ENCODE peak calls at places on chromosomes 3 and 15, in nine cellular contexts. One of them, this sample, is unnamed.

GRCh38 chr15:39587291-39587909 is 6.5 kb downstream of the THBS1 start:
- DNase-seq in uterus: no peak
- DNase-seq in glutamatergic neuron: no peak
- DNase-seq in choroid plexus epithelial cell: no peak
- DNase-seq in A549: no peak
- DNase-seq in AG09319: peak; percentile 63
- DNase-seq in GM13976: no peak
- DNase-seq in endothelial cell: no peak
- DNase-seq in fibroblast of mammary gland: peak; percentile 17
- DNase-seq in this sample: peak; percentile 11

GRCh38 chr3:126780666-126781065 is 76.6 kb downstream of the CHCHD6 start:
- DNase-seq in A549: no peak
- DNase-seq in GM13976: no peak
- DNase-seq in uterus: no peak
- DNase-seq in fibroblast of mammary gland: no peak
- DNase-seq in AG09319: no peak
- DNase-seq in choroid plexus epithelial cell: no peak
- DNase-seq in glutamatergic neuron: no peak
- DNase-seq in endothelial cell: no peak
- DNase-seq in this sample: no peak

GRCh38 chr15:80180986-80181385 is 28.2 kb downstream of the FAH start:
- DNase-seq in GM13976: no peak
- DNase-seq in choroid plexus epithelial cell: no peak
- DNase-seq in A549: no peak
- DNase-seq in uterus: no peak
- DNase-seq in glutamatergic neuron: no peak
- DNase-seq in fibroblast of mammary gland: no peak
- DNase-seq in AG09319: no peak
- DNase-seq in endothelial cell: no peak
- DNase-seq in this sample: no peak

GRCh38 chr15:66730168-66731014 is 28.4 kb downstream of the SMAD6 start:
- DNase-seq in choroid plexus epithelial cell: no peak
- DNase-seq in uterus: no peak
- DNase-seq in fibroblast of mammary gland: peak; percentile 75
- DNase-seq in A549: peak; percentile 48
- DNase-seq in AG09319: no peak
- DNase-seq in endothelial cell: no peak
- DNase-seq in GM13976: no peak
- DNase-seq in glutamatergic neuron: no peak
- DNase-seq in this sample: no peak

GRCh38 chr15:54990793-54991192 is 205.9 kb downstream of the RSL24D1 start:
- DNase-seq in choroid plexus epithelial cell: no peak
- DNase-seq in AG09319: no peak
- DNase-seq in A549: no peak
- DNase-seq in GM13976: no peak
- DNase-seq in endothelial cell: no peak
- DNase-seq in uterus: no peak
- DNase-seq in fibroblast of mammary gland: no peak
- DNase-seq in glutamatergic neuron: peak; percentile 42
- DNase-seq in this sample: no peak

GRCh38 chr15:94412979-94413741 is 181.8 kb downstream of the MCTP2 start:
- DNase-seq in endothelial cell: peak; percentile 16
- DNase-seq in AG09319: no peak
- DNase-seq in uterus: no peak
- DNase-seq in fibroblast of mammary gland: peak; percentile 35
- DNase-seq in A549: peak; percentile 29
- DNase-seq in choroid plexus epithelial cell: peak; percentile 59
- DNase-seq in GM13976: no peak
- DNase-seq in glutamatergic neuron: no peak
- DNase-seq in this sample: no peak

GRCh38 chr3:12679468-12679867 is 15.6 kb upstream of the RAF1 start:
- DNase-seq in fibroblast of mammary gland: peak; percentile 56
- DNase-seq in GM13976: no peak
- DNase-seq in choroid plexus epithelial cell: peak; percentile 89
- DNase-seq in uterus: no peak
- DNase-seq in A549: peak; percentile 89
- DNase-seq in endothelial cell: no peak
- DNase-seq in AG09319: peak; percentile 46
- DNase-seq in glutamatergic neuron: no peak
- DNase-seq in this sample: no peak

GRCh38 chr3:102599819-102600576 is 165.2 kb downstream of the ZPLD1 start:
- DNase-seq in glutamatergic neuron: no peak
- DNase-seq in endothelial cell: no peak
- DNase-seq in AG09319: no peak
- DNase-seq in choroid plexus epithelial cell: no peak
- DNase-seq in fibroblast of mammary gland: no peak
- DNase-seq in A549: no peak
- DNase-seq in uterus: no peak
- DNase-seq in GM13976: no peak
- DNase-seq in this sample: no peak

GRCh38 chr3:66140763-66141372 is 79.9 kb upstream of the SLC25A26 start:
- DNase-seq in fibroblast of mammary gland: no peak
- DNase-seq in endothelial cell: no peak
- DNase-seq in uterus: no peak
- DNase-seq in AG09319: peak; percentile 18
- DNase-seq in choroid plexus epithelial cell: no peak
- DNase-seq in glutamatergic neuron: no peak
- DNase-seq in A549: no peak
- DNase-seq in GM13976: no peak
- DNase-seq in this sample: no peak

GRCh38 chr3:31137718-31138465 is 243.4 kb upstream of the GADL1 start:
- DNase-seq in A549: no peak
- DNase-seq in choroid plexus epithelial cell: no peak
- DNase-seq in AG09319: no peak
- DNase-seq in glutamatergic neuron: no peak
- DNase-seq in GM13976: no peak
- DNase-seq in fibroblast of mammary gland: no peak
- DNase-seq in endothelial cell: no peak
- DNase-seq in uterus: no peak
- DNase-seq in this sample: no peak

GRCh38 chr3:73164622-73165021 is 103.2 kb downstream of the EBLN2 start:
- DNase-seq in AG09319: no peak
- DNase-seq in A549: no peak
- DNase-seq in fibroblast of mammary gland: no peak
- DNase-seq in GM13976: no peak
- DNase-seq in endothelial cell: no peak
- DNase-seq in choroid plexus epithelial cell: no peak
- DNase-seq in uterus: no peak
- DNase-seq in glutamatergic neuron: no peak
- DNase-seq in this sample: no peak

GRCh38 chr15:89177633-89178306 is 43.6 kb downstream of the RLBP1 start:
- DNase-seq in choroid plexus epithelial cell: peak; percentile 91
- DNase-seq in A549: peak; percentile 82
- DNase-seq in endothelial cell: peak; percentile 61
- DNase-seq in glutamatergic neuron: peak; percentile 65
- DNase-seq in AG09319: peak; percentile 54
- DNase-seq in uterus: peak; percentile 70
- DNase-seq in GM13976: peak; percentile 63
- DNase-seq in fibroblast of mammary gland: peak; percentile 79
- DNase-seq in this sample: peak; percentile 31

GRCh38 chr3:67489816-67490215 is 164.6 kb downstream of the SUCLG2 start:
- DNase-seq in choroid plexus epithelial cell: peak; percentile 42
- DNase-seq in endothelial cell: no peak
- DNase-seq in glutamatergic neuron: no peak
- DNase-seq in GM13976: no peak
- DNase-seq in AG09319: peak; percentile 39
- DNase-seq in A549: no peak
- DNase-seq in fibroblast of mammary gland: no peak
- DNase-seq in uterus: no peak
- DNase-seq in this sample: no peak

GRCh38 chr3:85780806-85781205 is 822.0 kb downstream of the CADM2 start:
- DNase-seq in choroid plexus epithelial cell: no peak
- DNase-seq in glutamatergic neuron: peak; percentile 82
- DNase-seq in GM13976: no peak
- DNase-seq in AG09319: no peak
- DNase-seq in fibroblast of mammary gland: no peak
- DNase-seq in endothelial cell: no peak
- DNase-seq in A549: no peak
- DNase-seq in uterus: no peak
- DNase-seq in this sample: no peak

GRCh38 chr15:29458361-29458760 is 188.7 kb upstream of the NSMCE3 start:
- DNase-seq in A549: no peak
- DNase-seq in choroid plexus epithelial cell: no peak
- DNase-seq in AG09319: no peak
- DNase-seq in uterus: no peak
- DNase-seq in endothelial cell: no peak
- DNase-seq in glutamatergic neuron: no peak
- DNase-seq in fibroblast of mammary gland: no peak
- DNase-seq in GM13976: no peak
- DNase-seq in this sample: no peak

GRCh38 chr15:30073915-30074314 is 8.8 kb upstream of the GOLGA8J start:
- DNase-seq in glutamatergic neuron: no peak
- DNase-seq in A549: no peak
- DNase-seq in endothelial cell: no peak
- DNase-seq in uterus: no peak
- DNase-seq in AG09319: no peak
- DNase-seq in choroid plexus epithelial cell: no peak
- DNase-seq in GM13976: no peak
- DNase-seq in fibroblast of mammary gland: no peak
- DNase-seq in this sample: no peak

GRCh38 chr15:81069356-81069755 is 64.7 kb upstream of the CFAP161 start:
- DNase-seq in A549: no peak
- DNase-seq in fibroblast of mammary gland: no peak
- DNase-seq in uterus: no peak
- DNase-seq in glutamatergic neuron: no peak
- DNase-seq in choroid plexus epithelial cell: no peak
- DNase-seq in GM13976: no peak
- DNase-seq in endothelial cell: no peak
- DNase-seq in AG09319: no peak
- DNase-seq in this sample: no peak

GRCh38 chr15:60605879-60606304 is 127.0 kb upstream of the ICE2 start:
- DNase-seq in GM13976: no peak
- DNase-seq in glutamatergic neuron: no peak
- DNase-seq in choroid plexus epithelial cell: peak; percentile 77
- DNase-seq in A549: no peak
- DNase-seq in fibroblast of mammary gland: peak; percentile 89
- DNase-seq in uterus: no peak
- DNase-seq in AG09319: peak; percentile 54
- DNase-seq in endothelial cell: peak; percentile 40
- DNase-seq in this sample: peak; percentile 48

DNA sequence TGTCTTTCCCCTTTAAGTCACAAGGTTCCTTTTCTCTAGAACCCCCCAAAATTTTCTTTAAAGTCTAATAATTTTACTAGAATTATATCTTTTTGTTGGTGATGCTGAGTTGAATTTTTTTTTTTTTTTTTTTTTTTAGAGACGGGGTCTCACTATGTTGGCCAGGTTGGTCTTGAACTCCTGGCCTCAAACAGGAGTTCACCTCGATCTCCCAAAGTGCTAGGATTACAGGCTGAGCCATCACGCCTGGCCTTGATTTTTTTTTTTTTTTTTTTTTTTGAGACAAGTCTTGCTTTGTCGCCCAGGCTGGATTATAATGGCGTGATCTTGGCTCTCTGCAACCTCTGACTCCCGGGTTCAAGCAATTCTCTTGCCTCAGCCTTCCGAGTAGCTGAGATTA is 12.2 kb downstream of the SEC13 start:
- DNase-seq in uterus: no peak
- DNase-seq in endothelial cell: no peak
- DNase-seq in choroid plexus epithelial cell: no peak
- DNase-seq in GM13976: no peak
- DNase-seq in A549: no peak
- DNase-seq in glutamatergic neuron: no peak
- DNase-seq in fibroblast of mammary gland: no peak
- DNase-seq in AG09319: no peak
- DNase-seq in this sample: no peak
- TF ChIP-seq CTCF in uterus: no peak
- TF ChIP-seq CTCF in endothelial cell: no peak
- TF ChIP-seq CTCF in choroid plexus epithelial cell: no peak
- TF ChIP-seq CTCF in GM13976: no peak
- TF ChIP-seq CTCF in A549: no peak
- TF ChIP-seq CTCF in glutamatergic neuron: no peak
- TF ChIP-seq CTCF in fibroblast of mammary gland: no peak
- TF ChIP-seq CTCF in AG09319: no peak
- TF ChIP-seq CTCF in this sample: no peak

DNA sequence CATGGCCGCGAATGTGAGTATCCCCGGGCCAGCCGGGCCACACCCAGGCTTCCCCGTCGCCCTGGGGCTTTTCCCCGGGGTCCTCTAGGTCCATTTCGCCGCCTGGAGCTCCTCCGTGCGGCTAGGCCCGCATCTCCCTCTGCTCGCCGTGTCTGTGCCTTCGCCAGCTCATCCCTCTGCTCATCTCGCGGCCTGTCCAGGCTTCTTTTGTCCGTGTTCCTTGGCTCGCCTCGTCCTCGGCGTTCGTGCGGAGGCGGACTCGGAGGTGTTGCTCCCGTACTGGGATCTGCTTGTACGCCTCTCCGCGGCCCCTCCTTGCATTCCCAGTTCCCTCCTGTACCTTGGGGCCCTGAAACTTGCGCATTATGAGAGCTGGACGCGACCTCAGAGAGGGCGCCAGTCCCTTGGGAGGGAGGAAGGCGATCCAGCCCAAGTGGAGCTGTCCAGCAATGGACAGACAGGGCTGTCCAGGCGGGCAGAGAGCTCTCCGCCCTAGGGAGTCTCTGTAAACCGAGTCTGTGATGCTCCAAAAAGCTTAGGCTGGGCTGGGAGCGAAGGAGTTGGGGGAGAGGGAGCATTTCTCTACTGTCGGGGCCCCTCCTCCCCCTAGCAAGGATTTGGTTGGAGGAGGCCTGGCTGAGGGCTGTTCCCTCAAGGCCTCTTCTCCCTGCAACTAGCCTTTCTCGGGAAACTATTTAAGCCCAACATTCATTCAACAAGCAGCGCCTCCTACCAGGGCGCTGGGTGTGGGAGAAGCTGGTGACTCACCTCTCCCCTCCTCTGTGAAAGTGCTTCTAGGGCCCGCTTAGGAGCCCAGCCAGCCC is 553 bp downstream of the TMEM43 start:
- DNase-seq in fibroblast of mammary gland: peak; percentile 96
- DNase-seq in AG09319: peak; percentile 85
- DNase-seq in glutamatergic neuron: peak; percentile 36
- DNase-seq in A549: peak; percentile 83
- DNase-seq in endothelial cell: peak; percentile 58
- DNase-seq in uterus: peak; percentile 81
- DNase-seq in choroid plexus epithelial cell: peak; percentile 95
- DNase-seq in GM13976: no peak
- DNase-seq in this sample: peak; percentile 82
- TF ChIP-seq CTCF in fibroblast of mammary gland: peak; percentile 23
- TF ChIP-seq CTCF in AG09319: peak; percentile 13
- TF ChIP-seq CTCF in glutamatergic neuron: no peak
- TF ChIP-seq CTCF in A549: no peak
- TF ChIP-seq CTCF in endothelial cell: no peak
- TF ChIP-seq CTCF in uterus: no peak
- TF ChIP-seq CTCF in choroid plexus epithelial cell: peak; percentile 42
- TF ChIP-seq CTCF in GM13976: no peak
- TF ChIP-seq CTCF in this sample: no peak

GRCh38 chr3:178434206-178434805 is 101.9 kb upstream of the KCNMB2 start:
- DNase-seq in GM13976: no peak
- DNase-seq in uterus: no peak
- DNase-seq in endothelial cell: no peak
- DNase-seq in A549: peak; percentile 1
- DNase-seq in choroid plexus epithelial cell: peak; percentile 40
- DNase-seq in AG09319: no peak
- DNase-seq in fibroblast of mammary gland: no peak
- DNase-seq in glutamatergic neuron: no peak
- DNase-seq in this sample: no peak
- TF ChIP-seq CTCF in GM13976: no peak
- TF ChIP-seq CTCF in uterus: no peak
- TF ChIP-seq CTCF in endothelial cell: no peak
- TF ChIP-seq CTCF in A549: no peak
- TF ChIP-seq CTCF in choroid plexus epithelial cell: peak; percentile 31
- TF ChIP-seq CTCF in AG09319: peak; percentile 27
- TF ChIP-seq CTCF in fibroblast of mammary gland: peak; percentile 29
- TF ChIP-seq CTCF in glutamatergic neuron: no peak
- TF ChIP-seq CTCF in this sample: no peak

GRCh38 chr3:8503871-8504610 is 2.4 kb downstream of the LMCD1 start:
- DNase-seq in endothelial cell: no peak
- DNase-seq in A549: peak; percentile 42
- DNase-seq in glutamatergic neuron: no peak
- DNase-seq in uterus: no peak
- DNase-seq in choroid plexus epithelial cell: peak; percentile 52
- DNase-seq in fibroblast of mammary gland: peak; percentile 36
- DNase-seq in GM13976: no peak
- DNase-seq in AG09319: no peak
- DNase-seq in this sample: no peak
- TF ChIP-seq CTCF in endothelial cell: no peak
- TF ChIP-seq CTCF in A549: no peak
- TF ChIP-seq CTCF in glutamatergic neuron: no peak
- TF ChIP-seq CTCF in uterus: no peak
- TF ChIP-seq CTCF in choroid plexus epithelial cell: no peak
- TF ChIP-seq CTCF in fibroblast of mammary gland: no peak
- TF ChIP-seq CTCF in GM13976: no peak
- TF ChIP-seq CTCF in AG09319: no peak
- TF ChIP-seq CTCF in this sample: no peak